ENCODE peak calls at places on chromosomes 1 and 21, in five cellular contexts. T is AG09309, E is fibroblast of lung, Z is pancreas, N is left lung. H is an unnamed sample.

GRCh38 chr1:10841059-10841458 is 44.6 kb upstream of the CASZ1 start:
- DNase-seq in T (no peak), E (no peak), Z (no peak), N (no peak), H (no peak)

GRCh38 chr1:2496087-2496622 is 20.1 kb downstream of the PLCH2 start:
- DNase-seq in T (no peak), E (no peak), Z (no peak), N (no peak), H (no peak)

GRCh38 chr21:46455575-46456385 is 2.9 kb upstream of the DIP2A start:
- DNase-seq in T (no peak), E (peak), Z (no peak), N (no peak), H (no peak)

GRCh38 chr1:30413606-30414005 is 309.8 kb downstream of the MATN1 start:
- DNase-seq in T (no peak), E (no peak), Z (no peak), N (no peak), H (no peak)

GRCh38 chr1:35539073-35539823 is 18.0 kb downstream of the KIAA0319L start:
- DNase-seq in T (no peak), E (peak), Z (no peak), N (no peak), H (no peak)

GRCh38 chr1:243708210-243708609 is 141.8 kb downstream of the AKT3 start:
- DNase-seq in T (no peak), E (no peak), Z (no peak), N (no peak), H (no peak)

GRCh38 chr1:170537798-170538503 is 6.0 kb downstream of the GORAB start:
- DNase-seq in T (peak), E (peak), Z (no peak), N (no peak), H (no peak)

GRCh38 chr1:6757719-6758435 is 27.4 kb upstream of the CAMTA1 start:
- DNase-seq in T (no peak), E (no peak), Z (no peak), N (no peak), H (no peak)

GRCh38 chr1:198030682-198031081 is 113.5 kb downstream of the LHX9 start:
- DNase-seq in T (peak), E (peak), Z (no peak), N (no peak), H (no peak)

GRCh38 chr1:25056536-25056935 is 126.5 kb upstream of the RUNX3 start:
- DNase-seq in T (no peak), E (no peak), Z (no peak), N (no peak), H (no peak)

GRCh38 chr1:161119379-161120061 is 1.6 kb downstream of the NIT1 start:
- DNase-seq in T (no peak), E (peak), Z (no peak), N (no peak), H (no peak)

GRCh38 chr1:65264197-65264929 is 45.0 kb upstream of the DNAJC6 start:
- DNase-seq in T (no peak), E (peak), Z (no peak), N (no peak), H (no peak)

GRCh38 chr1:241423541-241424479 is 66.8 kb upstream of the RGS7 start:
- DNase-seq in T (no peak), E (peak), Z (peak), N (no peak), H (peak)

GRCh38 chr1:53731779-53732305 is 7.1 kb downstream of the GLIS1 start:
- DNase-seq in T (peak), E (peak), Z (no peak), N (no peak), H (no peak)

GRCh38 chr1:76919123-76919522 is 51.8 kb downstream of the ST6GALNAC5 start:
- DNase-seq in T (no peak), E (no peak), Z (no peak), N (no peak), H (no peak)

GRCh38 chr1:2103266-2103900 is 53.2 kb downstream of the PRKCZ start:
- DNase-seq in T (no peak), E (no peak), Z (peak), N (no peak), H (no peak)

GRCh38 chr1:77927414-77927813 is 39.0 kb downstream of the NEXN start:
- DNase-seq in T (no peak), E (no peak), Z (no peak), N (no peak), H (no peak)

GRCh38 chr1:30617161-30617560 is 106.2 kb downstream of the MATN1 start:
- DNase-seq in T (no peak), E (no peak), Z (no peak), N (no peak), H (no peak)

GRCh38 chr1:179937668-179938259 is 16.8 kb upstream of the CEP350 start:
- DNase-seq in T (no peak), E (no peak), Z (no peak), N (no peak), H (no peak)

GRCh38 chr1:25826571-25826970 is 6.8 kb downstream of the MTFR1L start:
- DNase-seq in T (no peak), E (no peak), Z (no peak), N (no peak), H (no peak)

GRCh38 chr1:204370176-204370575 is 10.4 kb upstream of the PLEKHA6 start:
- DNase-seq in T (no peak), E (no peak), Z (no peak), N (no peak), H (no peak)

GRCh38 chr1:116853680-116854191 is 56.0 kb upstream of the PTGFRN start:
- DNase-seq in T (no peak), E (peak), Z (no peak), N (no peak), H (no peak)

GRCh38 chr1:152003846-152004442 is 10.3 kb upstream of the S100A10 start:
- DNase-seq in T (no peak), E (no peak), Z (no peak), N (no peak), H (no peak)

GRCh38 chr21:34553199-34553952 is 41.4 kb upstream of the KCNE1 start:
- DNase-seq in T (peak), E (peak), Z (no peak), N (no peak), H (no peak)

GRCh38 chr1:109615879-109616278 is 3.5 kb downstream of the GNAT2 start:
- DNase-seq in T (no peak), E (no peak), Z (no peak), N (peak), H (no peak)

GRCh38 chr1:53543130-53543770 is 84.1 kb downstream of the DMRTB1 start:
- DNase-seq in T (no peak), E (no peak), Z (peak), N (no peak), H (no peak)

GRCh38 chr1:53186533-53186932 is 10.1 kb upstream of the CPT2 start:
- DNase-seq in T (no peak), E (no peak), Z (no peak), N (no peak), H (no peak)

GRCh38 chr1:6171546-6172124 is 8.5 kb downstream of the CHD5 start:
- DNase-seq in T (no peak), E (no peak), Z (no peak), N (no peak), H (no peak)

GRCh38 chr1:75764057-75764655 is 21.9 kb upstream of the RABGGTB start:
- DNase-seq in T (no peak), E (no peak), Z (no peak), N (no peak), H (no peak)
- TF ChIP-seq CTCF in T (no peak), E (no peak), Z (no peak), N (no peak), H (no peak)

GRCh38 chr21:44759628-44760285 is 41.9 kb downstream of the UBE2G2 start:
- DNase-seq in T (no peak), E (no peak), Z (no peak), N (no peak), H (no peak)

GRCh38 chr21:44761747-44762208 is 39.8 kb downstream of the UBE2G2 start:
- DNase-seq in T (no peak), E (no peak), Z (no peak), N (no peak), H (no peak)

GRCh38 chr21:44762221-44763049 is 39.2 kb downstream of the UBE2G2 start:
- DNase-seq in T (no peak), E (no peak), Z (no peak), N (no peak), H (no peak)

GRCh38 chr21:44760376-44760775 is 41.2 kb downstream of the UBE2G2 start:
- DNase-seq in T (no peak), E (no peak), Z (no peak), N (no peak), H (no peak)

GRCh38 chr21:44761011-44761729 is 40.5 kb downstream of the UBE2G2 start:
- DNase-seq in T (no peak), E (no peak), Z (no peak), N (no peak), H (no peak)
- TF ChIP-seq CTCF in T (peak), E (no peak), Z (no peak), N (no peak), H (peak)

GRCh38 chr1:71087060-71087459 is 6.2 kb upstream of the ZRANB2 start:
- DNase-seq in T (no peak), E (no peak), Z (no peak), N (no peak), H (no peak)
- TF ChIP-seq CTCF in T (no peak), E (no peak), Z (no peak), N (no peak), H (no peak)

DNA sequence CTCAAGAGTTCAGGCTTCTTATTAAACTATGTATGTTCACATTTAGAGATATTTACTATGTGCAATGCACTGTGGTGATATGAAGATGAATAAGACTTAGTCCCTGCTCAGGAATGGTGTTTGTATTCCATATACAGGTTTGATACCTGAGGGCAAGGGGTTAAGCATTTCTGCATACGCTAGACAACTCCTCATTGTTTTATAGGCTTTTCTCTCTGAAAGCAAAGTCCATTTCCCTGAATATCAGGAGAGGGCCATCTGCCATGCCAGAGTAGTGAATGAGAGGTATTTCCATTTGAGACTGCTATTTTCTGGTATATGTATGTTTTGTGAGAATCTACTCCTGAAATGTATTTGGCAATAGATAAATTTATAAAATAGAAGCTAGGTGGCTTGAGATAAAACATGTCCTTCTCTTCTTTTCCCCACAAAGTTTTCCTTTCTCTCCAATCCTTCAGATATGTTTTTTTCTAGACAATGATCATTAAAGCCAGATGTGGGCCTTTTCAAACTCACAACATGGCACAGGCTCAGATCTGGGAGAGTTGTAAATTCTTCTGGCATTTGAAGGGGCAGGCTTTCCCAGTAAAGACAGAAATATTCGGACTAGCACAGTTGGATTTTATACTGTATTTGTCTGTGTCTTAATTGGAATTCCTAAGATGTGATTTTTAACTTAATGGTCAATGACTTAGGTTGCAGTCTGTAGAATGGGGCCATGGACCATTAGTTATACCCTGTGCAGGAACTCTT is 73.3 kb upstream of the WDR26 start:
- DNase-seq in T (peak), E (no peak), Z (no peak), N (no peak), H (no peak)
- TF ChIP-seq CTCF in T (no peak), E (no peak), Z (no peak), N (no peak), H (no peak)

GRCh38 chr1:230713547-230713914 is 391 bp downstream of the AGT start:
- DNase-seq in T (no peak), E (no peak), Z (no peak), N (no peak), H (no peak)

GRCh38 chr1:230713138-230713537 is 784 bp downstream of the AGT start:
- DNase-seq in T (no peak), E (no peak), Z (no peak), N (no peak), H (no peak)

GRCh38 chr1:230717251-230717650 is 3.3 kb upstream of the AGT start:
- DNase-seq in T (no peak), E (peak), Z (no peak), N (no peak), H (no peak)

GRCh38 chr1:230713915-230714764 is at the start of gene AGT:
- DNase-seq in T (peak), E (peak), Z (peak), N (peak), H (no peak)

DNA sequence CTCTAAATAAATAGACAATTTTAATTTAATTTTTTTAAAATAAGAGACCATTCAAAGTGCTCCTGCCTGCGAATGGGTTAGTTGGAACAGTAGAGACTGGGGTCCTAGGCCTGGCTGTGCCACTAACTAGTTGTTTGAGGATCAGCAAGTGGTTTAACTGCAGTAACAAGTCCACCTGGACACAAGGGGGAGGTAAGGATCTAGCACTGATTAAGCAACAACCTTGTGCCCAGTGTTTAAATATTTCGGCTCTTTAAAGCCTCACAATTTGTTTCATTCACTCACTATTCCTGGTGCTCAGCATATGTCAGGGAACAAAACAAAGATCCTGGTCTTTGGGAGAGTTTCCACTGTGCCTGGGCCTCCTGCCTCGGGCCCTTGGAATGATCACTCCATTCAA is 1.6 kb upstream of the AGT start:
- DNase-seq in T (no peak), E (no peak), Z (no peak), N (no peak), H (no peak)
- TF ChIP-seq CTCF in T (no peak), E (no peak), Z (no peak), N (no peak), H (no peak)

GRCh38 chr1:64167176-64167575 is 36.2 kb upstream of the UBE2U start:
- DNase-seq in T (peak), E (peak), Z (no peak), N (no peak), H (no peak)

GRCh38 chr1:64162151-64162550 is 41.3 kb upstream of the UBE2U start:
- DNase-seq in T (no peak), E (no peak), Z (no peak), N (no peak), H (no peak)

GRCh38 chr1:64161347-64162080 is 41.9 kb upstream of the UBE2U start:
- DNase-seq in T (peak), E (peak), Z (no peak), N (no peak), H (no peak)

GRCh38 chr1:64162804-64163203 is 40.6 kb upstream of the UBE2U start:
- DNase-seq in T (no peak), E (no peak), Z (no peak), N (no peak), H (no peak)

DNA sequence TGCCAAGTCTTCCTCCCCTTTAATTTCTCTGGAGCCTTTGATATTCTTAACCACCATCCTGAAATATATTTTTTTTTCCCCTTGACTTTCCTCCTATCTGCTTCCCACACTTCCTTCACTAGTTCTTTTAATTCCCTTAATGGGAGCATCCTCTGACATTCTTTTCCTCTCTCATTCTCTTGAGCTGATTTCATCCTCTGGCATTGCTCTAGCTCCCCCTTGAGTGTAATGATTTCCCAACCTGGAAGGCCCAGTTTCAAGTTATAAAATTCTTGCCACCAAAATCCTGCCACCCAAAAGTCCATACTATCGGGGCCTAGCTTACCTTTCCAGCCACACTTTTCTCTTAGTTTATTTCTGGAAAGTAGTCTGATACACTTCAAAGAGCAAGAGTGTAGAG is 39.5 kb upstream of the UBE2U start:
- DNase-seq in T (peak), E (peak), Z (no peak), N (no peak), H (no peak)
- TF ChIP-seq CTCF in T (peak), E (peak), Z (no peak), N (no peak), H (no peak)

DNA sequence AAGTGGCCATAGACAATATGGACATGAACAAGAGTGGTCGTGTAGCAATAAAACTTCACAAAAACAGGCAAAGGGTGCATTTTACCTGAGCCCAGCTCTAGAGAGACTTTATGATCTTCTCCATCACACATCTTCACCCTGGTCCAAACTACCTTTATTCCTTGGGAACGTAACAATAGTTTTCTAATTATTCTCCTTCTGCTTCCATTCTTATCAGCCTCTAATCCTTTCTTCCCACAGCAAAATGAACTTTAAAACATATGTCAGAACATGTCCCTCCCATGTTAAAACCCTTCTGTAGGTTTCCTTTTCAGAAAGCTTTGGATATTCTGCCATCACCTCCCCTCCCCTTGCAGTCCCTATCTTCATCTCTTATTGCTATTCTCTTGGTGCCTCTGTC is 395.2 kb upstream of the PLXNA2 start:
- DNase-seq in T (no peak), E (no peak), Z (no peak), N (no peak), H (no peak)
- TF ChIP-seq CTCF in T (no peak), E (no peak), Z (no peak), N (no peak), H (no peak)

GRCh38 chr1:21508580-21509350 is 458 bp upstream of the ALPL start:
- DNase-seq in T (no peak), E (peak), Z (peak), N (peak), H (peak)
- TF ChIP-seq CTCF in T (peak), E (peak), Z (peak), N (peak), H (peak)

GRCh38 chr1:27671964-27672749 is at the start of gene IFI6:
- DNase-seq in T (peak), E (peak), Z (peak), N (peak), H (peak)
- TF ChIP-seq CTCF in T (peak), E (peak), Z (peak), N (peak), H (no peak)

DNA sequence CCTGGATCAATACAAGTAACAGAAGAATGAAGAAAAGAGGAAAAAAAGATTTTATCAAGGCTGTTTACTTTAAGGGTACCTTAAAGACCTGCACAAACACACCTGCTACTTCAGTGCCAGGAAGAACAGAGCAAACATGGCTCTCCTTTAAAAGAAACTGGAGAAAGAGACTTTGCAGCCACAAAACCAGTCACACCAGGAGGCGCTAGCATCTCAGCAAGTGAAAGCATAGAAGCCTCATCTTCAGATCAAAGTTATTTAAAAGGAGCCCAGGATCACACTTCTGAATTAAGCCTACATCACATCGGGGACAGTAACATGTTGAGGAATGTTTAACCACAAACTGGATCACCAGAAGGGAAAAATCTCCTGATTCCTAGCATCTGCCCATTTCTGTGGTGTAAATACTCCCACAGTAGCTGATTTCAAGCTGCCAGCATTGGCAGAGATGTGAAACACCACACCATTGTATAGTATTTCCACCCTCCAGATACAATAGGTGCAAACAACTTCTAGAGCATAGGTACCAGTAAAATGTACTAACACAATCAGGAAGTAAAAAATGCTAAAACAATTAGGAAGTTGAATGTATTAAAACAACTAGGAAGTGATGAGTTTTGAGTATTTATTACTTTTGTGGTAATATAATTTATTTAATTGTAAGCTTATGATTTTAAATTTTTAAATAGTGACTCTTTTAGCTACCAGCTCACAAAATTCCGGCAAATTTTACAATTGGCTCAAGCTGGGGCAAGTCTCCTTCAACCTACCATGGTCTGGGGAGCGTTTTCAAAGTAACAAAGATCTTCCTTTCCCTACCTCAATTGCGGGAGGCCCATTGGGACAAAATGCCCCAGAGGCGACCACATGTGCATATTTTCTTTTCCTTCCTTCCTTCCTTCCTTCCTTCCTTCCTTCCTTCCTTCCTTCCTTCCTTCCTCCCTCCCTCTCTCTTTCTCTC is 105.3 kb upstream of the CLDN14 start:
- DNase-seq in T (no peak), E (no peak), Z (no peak), N (no peak), H (no peak)
- TF ChIP-seq CTCF in T (no peak), E (no peak), Z (no peak), N (no peak), H (no peak)

H was measured in mesothelial cell of epicardium.